ENCODE peak calls at places on chromosome 11, in five cellular contexts. F, H, Y, K and U are unnamed samples.

GRCh38 chr11:22656128-22656527 is 10.3 kb upstream of the GAS2 start:
- DNase-seq in F (no peak), H (peak), Y (no peak), K (no peak), U (no peak)

GRCh38 chr11:44564198-44564597 is 1.3 kb upstream of the CD82 start:
- DNase-seq in F (no peak), H (no peak), Y (no peak), K (no peak), U (no peak)

GRCh38 chr11:63321723-63322122 is 47.9 kb upstream of the SLC22A9 start:
- DNase-seq in F (no peak), H (no peak), Y (no peak), K (no peak), U (no peak)

GRCh38 chr11:117201516-117201866 is 2.3 kb downstream of the TAGLN start:
- DNase-seq in F (no peak), H (no peak), Y (peak), K (no peak), U (no peak)

GRCh38 chr11:47620836-47621378 is 21.5 kb downstream of the MTCH2 start:
- DNase-seq in F (no peak), H (no peak), Y (no peak), K (no peak), U (no peak)

GRCh38 chr11:83064011-83064410 is 7.7 kb downstream of the RAB30 start:
- DNase-seq in F (no peak), H (no peak), Y (no peak), K (no peak), U (no peak)

GRCh38 chr11:34680918-34681554 is 60.1 kb downstream of the EHF start:
- DNase-seq in F (no peak), H (peak), Y (no peak), K (no peak), U (no peak)

GRCh38 chr11:10351768-10352641 is 47.1 kb downstream of the ADM start:
- DNase-seq in F (no peak), H (peak), Y (peak), K (no peak), U (no peak)

GRCh38 chr11:75342231-75342918 is 9.1 kb downstream of the ARRB1 start:
- DNase-seq in F (no peak), H (no peak), Y (peak), K (no peak), U (no peak)

GRCh38 chr11:57761301-57762234 is at the start of gene CTNND1:
- DNase-seq in F (no peak), H (peak), Y (peak), K (no peak), U (no peak)